ENCODE peak calls at places on chromosome 4, in five cellular contexts. One of them, this sample, is unnamed.

GRCh38 chr4:21593268-21594002 is 355.1 kb downstream of the KCNIP4 start:
- DNase-seq in heart left ventricle: no peak
- DNase-seq in CD4-positive, alpha-beta memory T cell: no peak
- DNase-seq in AG04449: no peak
- DNase-seq in fibroblast of pulmonary artery: peak; percentile 2
- DNase-seq in this sample: no peak

GRCh38 chr4:184255361-184255760 is 37.7 kb upstream of the ENPP6 start:
- DNase-seq in heart left ventricle: no peak
- DNase-seq in CD4-positive, alpha-beta memory T cell: no peak
- DNase-seq in AG04449: no peak
- DNase-seq in fibroblast of pulmonary artery: no peak
- DNase-seq in this sample: no peak

GRCh38 chr4:26176621-26177121 is 144.1 kb upstream of the RBPJ start:
- DNase-seq in heart left ventricle: no peak
- DNase-seq in CD4-positive, alpha-beta memory T cell: no peak
- DNase-seq in AG04449: peak; percentile 63
- DNase-seq in fibroblast of pulmonary artery: peak; percentile 56
- DNase-seq in this sample: no peak

GRCh38 chr4:78038704-78039103 is 18.4 kb upstream of the FRAS1 start:
- DNase-seq in heart left ventricle: no peak
- DNase-seq in CD4-positive, alpha-beta memory T cell: no peak
- DNase-seq in AG04449: no peak
- DNase-seq in fibroblast of pulmonary artery: no peak
- DNase-seq in this sample: no peak

GRCh38 chr4:14294611-14295010 is 667.1 kb upstream of the BOD1L1 start:
- DNase-seq in heart left ventricle: no peak
- DNase-seq in CD4-positive, alpha-beta memory T cell: no peak
- DNase-seq in AG04449: no peak
- DNase-seq in fibroblast of pulmonary artery: peak; percentile 30
- DNase-seq in this sample: no peak

GRCh38 chr4:10089346-10089745 is 27.3 kb downstream of the WDR1 start:
- DNase-seq in heart left ventricle: no peak
- DNase-seq in CD4-positive, alpha-beta memory T cell: no peak
- DNase-seq in AG04449: no peak
- DNase-seq in fibroblast of pulmonary artery: no peak
- DNase-seq in this sample: no peak

GRCh38 chr4:7831330-7831729 is 108.3 kb downstream of the AFAP1 start:
- DNase-seq in heart left ventricle: peak; percentile 62
- DNase-seq in CD4-positive, alpha-beta memory T cell: peak; percentile 41
- DNase-seq in AG04449: peak; percentile 82
- DNase-seq in fibroblast of pulmonary artery: peak; percentile 78
- DNase-seq in this sample: no peak

GRCh38 chr4:87543835-87544461 is 14.8 kb upstream of the SPARCL1 start:
- DNase-seq in heart left ventricle: peak; percentile 36
- DNase-seq in CD4-positive, alpha-beta memory T cell: no peak
- DNase-seq in AG04449: no peak
- DNase-seq in fibroblast of pulmonary artery: peak; percentile 83
- DNase-seq in this sample: peak; percentile 61

GRCh38 chr4:164438321-164438720 is 315.6 kb upstream of the SMIM31 start:
- DNase-seq in heart left ventricle: no peak
- DNase-seq in CD4-positive, alpha-beta memory T cell: no peak
- DNase-seq in AG04449: no peak
- DNase-seq in fibroblast of pulmonary artery: peak; percentile 4
- DNase-seq in this sample: no peak

GRCh38 chr4:178599521-178599920 is 1157.3 kb upstream of the AGA start:
- DNase-seq in heart left ventricle: no peak
- DNase-seq in CD4-positive, alpha-beta memory T cell: no peak
- DNase-seq in AG04449: no peak
- DNase-seq in fibroblast of pulmonary artery: no peak
- DNase-seq in this sample: no peak

GRCh38 chr4:6425336-6425735 is 47.1 kb downstream of the PPP2R2C start:
- DNase-seq in heart left ventricle: no peak
- DNase-seq in CD4-positive, alpha-beta memory T cell: no peak
- DNase-seq in AG04449: no peak
- DNase-seq in fibroblast of pulmonary artery: no peak
- DNase-seq in this sample: no peak

GRCh38 chr4:48779095-48779997 is 733 bp downstream of the FRYL start:
- DNase-seq in heart left ventricle: peak; percentile 72
- DNase-seq in CD4-positive, alpha-beta memory T cell: peak; percentile 77
- DNase-seq in AG04449: no peak
- DNase-seq in fibroblast of pulmonary artery: peak; percentile 58
- DNase-seq in this sample: peak; percentile 39

GRCh38 chr4:94939791-94940530 is 182.2 kb downstream of the BMPR1B start:
- DNase-seq in heart left ventricle: no peak
- DNase-seq in CD4-positive, alpha-beta memory T cell: no peak
- DNase-seq in AG04449: no peak
- DNase-seq in fibroblast of pulmonary artery: no peak
- DNase-seq in this sample: no peak

GRCh38 chr4:78222575-78223186 is 165.6 kb downstream of the FRAS1 start:
- DNase-seq in heart left ventricle: no peak
- DNase-seq in CD4-positive, alpha-beta memory T cell: no peak
- DNase-seq in AG04449: no peak
- DNase-seq in fibroblast of pulmonary artery: no peak
- DNase-seq in this sample: no peak

GRCh38 chr4:139208404-139208945 is 31.5 kb upstream of the ELF2 start:
- DNase-seq in heart left ventricle: peak; percentile 25
- DNase-seq in CD4-positive, alpha-beta memory T cell: peak; percentile 17
- DNase-seq in AG04449: peak; percentile 49
- DNase-seq in fibroblast of pulmonary artery: peak; percentile 71
- DNase-seq in this sample: peak; percentile 29

GRCh38 chr4:153318696-153319320 is 25.7 kb upstream of the MND1 start:
- DNase-seq in heart left ventricle: no peak
- DNase-seq in CD4-positive, alpha-beta memory T cell: peak; percentile 43
- DNase-seq in AG04449: no peak
- DNase-seq in fibroblast of pulmonary artery: peak; percentile 75
- DNase-seq in this sample: peak; percentile 39

GRCh38 chr4:159516556-159516955 is 413.7 kb downstream of the RAPGEF2 start:
- DNase-seq in heart left ventricle: no peak
- DNase-seq in CD4-positive, alpha-beta memory T cell: no peak
- DNase-seq in AG04449: no peak
- DNase-seq in fibroblast of pulmonary artery: peak; percentile 44
- DNase-seq in this sample: no peak

GRCh38 chr4:72567821-72568620 is 1.0 kb downstream of the ADAMTS3 start:
- DNase-seq in heart left ventricle: peak; percentile 55
- DNase-seq in CD4-positive, alpha-beta memory T cell: no peak
- DNase-seq in AG04449: no peak
- DNase-seq in fibroblast of pulmonary artery: peak; percentile 89
- DNase-seq in this sample: peak; percentile 82

GRCh38 chr4:8242782-8243556 is 26.6 kb upstream of the HTRA3 start:
- DNase-seq in heart left ventricle: no peak
- DNase-seq in CD4-positive, alpha-beta memory T cell: no peak
- DNase-seq in AG04449: no peak
- DNase-seq in fibroblast of pulmonary artery: no peak
- DNase-seq in this sample: no peak

GRCh38 chr4:145619639-145619996 is 433 bp downstream of the MMAA start:
- DNase-seq in heart left ventricle: peak; percentile 41
- DNase-seq in CD4-positive, alpha-beta memory T cell: no peak
- DNase-seq in AG04449: no peak
- DNase-seq in fibroblast of pulmonary artery: peak; percentile 53
- DNase-seq in this sample: peak; percentile 38

GRCh38 chr4:77349361-77349760 is 192.4 kb downstream of the CCNG2 start:
- DNase-seq in heart left ventricle: no peak
- DNase-seq in CD4-positive, alpha-beta memory T cell: no peak
- DNase-seq in AG04449: no peak
- DNase-seq in fibroblast of pulmonary artery: no peak
- DNase-seq in this sample: no peak

GRCh38 chr4:26863512-26863911 is 2.9 kb downstream of the STIM2 start:
- DNase-seq in heart left ventricle: no peak
- DNase-seq in CD4-positive, alpha-beta memory T cell: no peak
- DNase-seq in AG04449: no peak
- DNase-seq in fibroblast of pulmonary artery: no peak
- DNase-seq in this sample: no peak

GRCh38 chr4:41590591-41590990 is 52.6 kb downstream of the LIMCH1 start:
- DNase-seq in heart left ventricle: peak; percentile 50
- DNase-seq in CD4-positive, alpha-beta memory T cell: no peak
- DNase-seq in AG04449: no peak
- DNase-seq in fibroblast of pulmonary artery: no peak
- DNase-seq in this sample: no peak

GRCh38 chr4:145103496-145103895 is 5.4 kb downstream of the ABCE1 start:
- DNase-seq in heart left ventricle: no peak
- DNase-seq in CD4-positive, alpha-beta memory T cell: no peak
- DNase-seq in AG04449: no peak
- DNase-seq in fibroblast of pulmonary artery: no peak
- DNase-seq in this sample: no peak

GRCh38 chr4:1832690-1833089 is 23.3 kb downstream of the LETM1 start:
- DNase-seq in heart left ventricle: no peak
- DNase-seq in CD4-positive, alpha-beta memory T cell: no peak
- DNase-seq in AG04449: no peak
- DNase-seq in fibroblast of pulmonary artery: no peak
- DNase-seq in this sample: no peak

GRCh38 chr4:1830234-1830633 is 25.7 kb downstream of the LETM1 start:
- DNase-seq in heart left ventricle: no peak
- DNase-seq in CD4-positive, alpha-beta memory T cell: no peak
- DNase-seq in AG04449: no peak
- DNase-seq in fibroblast of pulmonary artery: no peak
- DNase-seq in this sample: no peak

GRCh38 chr4:1831331-1831730 is 24.6 kb downstream of the LETM1 start:
- DNase-seq in heart left ventricle: no peak
- DNase-seq in CD4-positive, alpha-beta memory T cell: no peak
- DNase-seq in AG04449: no peak
- DNase-seq in fibroblast of pulmonary artery: no peak
- DNase-seq in this sample: no peak

GRCh38 chr4:1833307-1834046 is 22.5 kb downstream of the LETM1 start:
- DNase-seq in heart left ventricle: no peak
- DNase-seq in CD4-positive, alpha-beta memory T cell: no peak
- DNase-seq in AG04449: no peak
- DNase-seq in fibroblast of pulmonary artery: no peak
- DNase-seq in this sample: no peak

GRCh38 chr4:1830642-1831228 is 25.2 kb downstream of the LETM1 start:
- DNase-seq in heart left ventricle: no peak
- DNase-seq in CD4-positive, alpha-beta memory T cell: no peak
- DNase-seq in AG04449: no peak
- DNase-seq in fibroblast of pulmonary artery: no peak
- DNase-seq in this sample: no peak
- H3K4me3 ChIP-seq in heart left ventricle: no peak overlapping the region
- H3K4me3 ChIP-seq in CD4-positive, alpha-beta memory T cell: no peak overlapping the region
- H3K4me3 ChIP-seq in AG04449: no peak overlapping the region
- H3K4me3 ChIP-seq in fibroblast of pulmonary artery: no peak overlapping the region
- H3K4me3 ChIP-seq in this sample: no peak overlapping the region

GRCh38 chr4:80069837-80070788 is 2.9 kb downstream of the ANTXR2 start:
- DNase-seq in heart left ventricle: no peak
- DNase-seq in CD4-positive, alpha-beta memory T cell: no peak
- DNase-seq in AG04449: no peak
- DNase-seq in fibroblast of pulmonary artery: no peak
- DNase-seq in this sample: no peak

GRCh38 chr4:80069108-80069836 is 3.8 kb downstream of the ANTXR2 start:
- DNase-seq in heart left ventricle: no peak
- DNase-seq in CD4-positive, alpha-beta memory T cell: no peak
- DNase-seq in AG04449: no peak
- DNase-seq in fibroblast of pulmonary artery: no peak
- DNase-seq in this sample: no peak

GRCh38 chr4:80072607-80073361 is at the start of gene ANTXR2:
- DNase-seq in heart left ventricle: peak; percentile 89
- DNase-seq in CD4-positive, alpha-beta memory T cell: peak; percentile 70
- DNase-seq in AG04449: peak; percentile 81
- DNase-seq in fibroblast of pulmonary artery: peak; percentile 97
- DNase-seq in this sample: peak; percentile 89

GRCh38 chr4:80071643-80072606 is 1.1 kb downstream of the ANTXR2 start:
- DNase-seq in heart left ventricle: peak; percentile 49
- DNase-seq in CD4-positive, alpha-beta memory T cell: peak; percentile 67
- DNase-seq in AG04449: no peak
- DNase-seq in fibroblast of pulmonary artery: peak; percentile 31
- DNase-seq in this sample: peak; percentile 58

DNA sequence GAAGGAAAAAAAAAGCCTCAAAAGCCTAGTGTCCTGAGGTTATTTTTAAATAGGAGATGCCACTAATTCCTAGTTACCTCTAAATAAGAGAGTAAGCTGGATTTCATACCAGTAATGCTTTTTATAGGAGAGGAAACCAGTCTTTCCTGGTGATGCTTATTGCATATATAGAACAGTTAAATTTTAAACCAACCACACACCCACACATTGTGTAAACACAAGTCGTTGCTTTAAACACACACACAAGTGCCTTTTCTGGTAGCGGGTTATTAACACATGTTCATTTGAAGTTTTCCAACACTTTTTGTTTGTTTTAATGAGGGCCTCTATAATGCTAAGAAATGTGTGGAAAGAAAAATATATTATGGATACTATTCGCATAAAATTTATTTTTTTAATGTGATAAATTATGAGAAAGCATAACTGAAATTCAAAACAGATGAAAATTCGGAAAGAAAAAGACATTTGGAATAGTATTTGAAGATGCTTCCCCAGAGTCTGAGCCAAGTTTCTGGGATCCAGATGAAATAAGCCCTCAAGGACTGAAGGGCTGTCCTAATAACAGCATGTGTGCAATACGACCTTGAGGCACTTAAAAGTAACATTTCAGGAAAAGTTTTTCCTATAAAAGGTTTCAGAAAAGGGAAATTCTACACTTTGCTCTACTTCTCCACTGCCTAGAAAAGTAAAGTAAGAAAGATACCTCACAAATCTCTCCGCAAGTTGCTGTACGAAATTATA is 2.0 kb downstream of the ANTXR2 start:
- DNase-seq in heart left ventricle: no peak
- DNase-seq in CD4-positive, alpha-beta memory T cell: no peak
- DNase-seq in AG04449: no peak
- DNase-seq in fibroblast of pulmonary artery: no peak
- DNase-seq in this sample: no peak
- H3K4me3 ChIP-seq in heart left ventricle: peak overlapping the region; percentile 94
- H3K4me3 ChIP-seq in CD4-positive, alpha-beta memory T cell: peak overlapping the region; percentile 75
- H3K4me3 ChIP-seq in AG04449: peak overlapping the region; percentile 82
- H3K4me3 ChIP-seq in fibroblast of pulmonary artery: peak overlapping the region; percentile 90
- H3K4me3 ChIP-seq in this sample: peak overlapping the region; percentile 98

DNA sequence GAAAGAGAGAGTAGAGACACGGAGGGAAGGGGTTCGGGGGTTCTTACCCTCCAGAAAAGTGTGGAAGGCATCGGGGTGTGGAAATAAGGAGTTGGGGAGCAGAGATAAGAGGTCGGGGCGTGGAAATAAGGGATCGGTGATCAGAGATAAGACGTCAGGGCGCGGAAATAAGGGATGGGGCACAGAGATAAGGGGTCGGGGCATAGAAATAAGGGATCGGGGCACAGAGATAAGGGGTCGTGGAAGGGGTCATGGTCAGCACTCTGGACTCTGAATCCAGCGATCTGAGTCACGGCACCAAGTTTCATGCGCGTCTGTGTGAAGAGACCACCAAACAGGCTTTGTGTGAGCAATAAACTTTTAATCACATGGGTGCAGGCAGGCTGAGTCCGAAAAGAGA is 119.1 kb downstream of the PCDH10 start:
- DNase-seq in heart left ventricle: no peak
- DNase-seq in CD4-positive, alpha-beta memory T cell: no peak
- DNase-seq in AG04449: no peak
- DNase-seq in fibroblast of pulmonary artery: no peak
- DNase-seq in this sample: no peak
- H3K4me3 ChIP-seq in heart left ventricle: no peak overlapping the region
- H3K4me3 ChIP-seq in CD4-positive, alpha-beta memory T cell: no peak overlapping the region
- H3K4me3 ChIP-seq in AG04449: no peak overlapping the region
- H3K4me3 ChIP-seq in fibroblast of pulmonary artery: no peak overlapping the region
- H3K4me3 ChIP-seq in this sample: no peak overlapping the region

GRCh38 chr4:15479913-15480185 is 10.2 kb downstream of the CC2D2A start:
- DNase-seq in heart left ventricle: no peak
- DNase-seq in CD4-positive, alpha-beta memory T cell: no peak
- DNase-seq in AG04449: no peak
- DNase-seq in fibroblast of pulmonary artery: peak; percentile 65
- DNase-seq in this sample: no peak
- H3K4me3 ChIP-seq in heart left ventricle: peak overlapping the region; percentile 55
- H3K4me3 ChIP-seq in CD4-positive, alpha-beta memory T cell: no peak overlapping the region
- H3K4me3 ChIP-seq in AG04449: peak overlapping the region; percentile 68
- H3K4me3 ChIP-seq in fibroblast of pulmonary artery: peak overlapping the region; percentile 64
- H3K4me3 ChIP-seq in this sample: no peak overlapping the region

GRCh38 chr4:123158576-123158975 is 236.2 kb upstream of the NUDT6 start:
- DNase-seq in heart left ventricle: no peak
- DNase-seq in CD4-positive, alpha-beta memory T cell: no peak
- DNase-seq in AG04449: no peak
- DNase-seq in fibroblast of pulmonary artery: no peak
- DNase-seq in this sample: no peak
- H3K4me3 ChIP-seq in heart left ventricle: no peak overlapping the region
- H3K4me3 ChIP-seq in CD4-positive, alpha-beta memory T cell: no peak overlapping the region
- H3K4me3 ChIP-seq in AG04449: no peak overlapping the region
- H3K4me3 ChIP-seq in fibroblast of pulmonary artery: no peak overlapping the region
- H3K4me3 ChIP-seq in this sample: no peak overlapping the region

This sample was measured in uterus.